ENCODE peak calls at places on chromosome 13, in eight cellular contexts. Y is HCT116, P is A673, I is tibial artery, O is Peyer's patch, W is IMR-90, F is DND-41, U is neuronal stem cell. X is an unnamed sample. For H3K4me1, the result is how much of the 10 kb centered on the place peaks cover.

GRCh38 chr13:67829641-67830040 is 599.5 kb upstream of the PCDH9 start:
- DNase-seq in Y (no peak), P (no peak), I (no peak), O (no peak), W (no peak), F (no peak), U (no peak), X (no peak)

GRCh38 chr13:67123165-67123564 is 107.0 kb downstream of the PCDH9 start:
- DNase-seq in Y (no peak), P (no peak), I (no peak), O (no peak), W (no peak), F (peak), U (no peak), X (no peak)

GRCh38 chr13:25463496-25463895 is 91.7 kb downstream of the ATP8A2 start:
- DNase-seq in Y (no peak), P (no peak), I (no peak), O (no peak), W (peak), F (no peak), U (no peak), X (no peak)

GRCh38 chr13:36344886-36345437 is 1.2 kb downstream of the SPART start:
- DNase-seq in Y (no peak), P (peak), I (no peak), O (no peak), W (no peak), F (no peak), U (no peak), X (no peak)

GRCh38 chr13:51612867-51613266 is 28.6 kb downstream of the WDFY2 start:
- DNase-seq in Y (no peak), P (no peak), I (no peak), O (no peak), W (no peak), F (no peak), U (no peak), X (no peak)

GRCh38 chr13:65789815-65790214 is 1440.3 kb downstream of the PCDH9 start:
- DNase-seq in Y (no peak), P (no peak), I (no peak), O (no peak), W (peak), F (no peak), U (no peak), X (no peak)

GRCh38 chr13:97332725-97333124 is 101.2 kb upstream of the RAP2A start:
- DNase-seq in Y (no peak), P (no peak), I (no peak), O (no peak), W (no peak), F (no peak), U (no peak), X (no peak)

GRCh38 chr13:20446900-20447299 is 78.8 kb downstream of the CRYL1 start:
- DNase-seq in Y (no peak), P (no peak), I (no peak), O (no peak), W (no peak), F (no peak), U (no peak), X (no peak)

GRCh38 chr13:25571237-25571636 is 199.5 kb downstream of the ATP8A2 start:
- DNase-seq in Y (no peak), P (no peak), I (no peak), O (no peak), W (no peak), F (no peak), U (no peak), X (no peak)

GRCh38 chr13:77832339-77833100 is 86.1 kb downstream of the EDNRB start:
- DNase-seq in Y (no peak), P (peak), I (no peak), O (no peak), W (peak), F (no peak), U (no peak), X (no peak)

GRCh38 chr13:113820813-113821651 is 42.8 kb downstream of the GAS6 start:
- DNase-seq in Y (no peak), P (peak), I (peak), O (no peak), W (peak), F (no peak), U (no peak), X (peak)

GRCh38 chr13:41268764-41269163 is 5.4 kb upstream of the MTRF1 start:
- DNase-seq in Y (peak), P (peak), I (no peak), O (no peak), W (peak), F (no peak), U (peak), X (no peak)

GRCh38 chr13:100473087-100473486 is 115.5 kb downstream of the GGACT start:
- DNase-seq in Y (no peak), P (no peak), I (no peak), O (no peak), W (no peak), F (no peak), U (peak), X (no peak)

GRCh38 chr13:113937073-113937472 is 36.8 kb downstream of the C13orf46 start:
- DNase-seq in Y (no peak), P (no peak), I (peak), O (peak), W (no peak), F (no peak), U (no peak), X (no peak)

GRCh38 chr13:98775844-98776598 is 23.5 kb upstream of the SLC15A1 start:
- DNase-seq in Y (peak), P (no peak), I (no peak), O (peak), W (peak), F (no peak), U (no peak), X (no peak)

GRCh38 chr13:102854675-102855074 is 8.8 kb downstream of the ERCC5 start:
- DNase-seq in Y (no peak), P (no peak), I (no peak), O (no peak), W (no peak), F (peak), U (no peak), X (no peak)

GRCh38 chr13:112032186-112032835 is 34.6 kb upstream of the SOX1 start:
- DNase-seq in Y (no peak), P (no peak), I (no peak), O (no peak), W (peak), F (no peak), U (no peak), X (no peak)

GRCh38 chr13:23578411-23579071 is 8.3 kb downstream of the TNFRSF19 start:
- DNase-seq in Y (no peak), P (peak), I (peak), O (peak), W (peak), F (no peak), U (no peak), X (peak)

GRCh38 chr13:112979406-112979902 is 10.4 kb downstream of the MCF2L start:
- DNase-seq in Y (no peak), P (no peak), I (no peak), O (no peak), W (no peak), F (no peak), U (no peak), X (no peak)

GRCh38 chr13:109592776-109593175 is 193.6 kb downstream of the IRS2 start:
- DNase-seq in Y (no peak), P (no peak), I (no peak), O (no peak), W (no peak), F (no peak), U (no peak), X (no peak)

GRCh38 chr13:110005563-110005962 is 219.2 kb upstream of the IRS2 start:
- DNase-seq in Y (no peak), P (no peak), I (no peak), O (no peak), W (no peak), F (no peak), U (no peak), X (no peak)

DNA sequence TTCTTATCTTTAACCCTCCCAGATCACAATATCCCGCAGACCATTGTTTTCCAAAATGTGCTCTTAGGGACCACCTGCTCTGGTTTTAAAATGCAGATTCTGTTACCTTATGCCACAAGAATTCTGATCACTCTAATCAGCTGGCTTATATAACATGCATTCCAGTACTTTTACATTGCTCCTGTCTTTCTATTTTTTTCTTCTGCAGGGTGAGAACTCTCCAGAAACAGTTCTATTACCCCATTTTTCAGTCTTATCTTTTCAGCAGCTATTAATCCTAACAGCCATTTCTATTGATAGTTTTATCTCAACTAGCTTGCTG is 2.8 kb downstream of the ITM2B start:
- DNase-seq in Y (no peak), P (no peak), I (no peak), O (no peak), W (no peak), F (no peak), U (no peak), X (no peak)
- H3K27ac ChIP-seq in Y (no peak), P (peak), I (peak), O (peak), W (no peak), F (peak), U (no peak), X (peak)

GRCh38 chr13:27665333-27665732 is 43.6 kb downstream of the POLR1D start:
- DNase-seq in Y (no peak), P (no peak), I (no peak), O (no peak), W (peak), F (no peak), U (no peak), X (no peak)

GRCh38 chr13:27663947-27664346 is 42.3 kb downstream of the POLR1D start:
- DNase-seq in Y (no peak), P (no peak), I (no peak), O (no peak), W (no peak), F (no peak), U (no peak), X (no peak)

GRCh38 chr13:27667946-27668345 is 46.3 kb downstream of the POLR1D start:
- DNase-seq in Y (no peak), P (no peak), I (no peak), O (no peak), W (no peak), F (peak), U (no peak), X (no peak)

GRCh38 chr13:27666951-27667350 is 45.3 kb downstream of the POLR1D start:
- DNase-seq in Y (no peak), P (no peak), I (no peak), O (no peak), W (no peak), F (no peak), U (no peak), X (no peak)

DNA sequence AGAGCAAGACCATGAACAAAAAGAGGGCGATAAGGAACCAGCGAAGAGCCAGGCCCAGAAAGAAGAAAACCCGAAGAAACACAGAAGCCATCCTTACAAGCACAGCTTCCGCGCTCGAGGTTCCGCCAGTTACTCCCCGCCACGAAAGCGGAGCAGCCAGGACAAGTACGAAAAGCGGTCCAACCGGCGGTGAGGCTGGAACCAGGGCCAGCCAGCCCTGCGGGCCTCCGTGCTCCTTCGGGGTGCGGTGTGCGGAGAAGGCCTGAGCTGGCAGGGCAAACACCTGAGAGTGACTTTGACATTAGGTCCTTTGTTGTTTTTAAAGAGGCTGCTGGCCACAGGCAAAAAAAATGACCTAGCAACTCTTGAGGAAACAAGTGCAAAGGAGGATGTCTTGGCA is 44.1 kb downstream of the POLR1D start:
- DNase-seq in Y (no peak), P (no peak), I (no peak), O (no peak), W (no peak), F (no peak), U (no peak), X (no peak)
- H3K4me1 ChIP-seq in Y (under half), P (under half), I (under half), O (under half), W (under half), F (under half), U (under half), X (under half)

DNA sequence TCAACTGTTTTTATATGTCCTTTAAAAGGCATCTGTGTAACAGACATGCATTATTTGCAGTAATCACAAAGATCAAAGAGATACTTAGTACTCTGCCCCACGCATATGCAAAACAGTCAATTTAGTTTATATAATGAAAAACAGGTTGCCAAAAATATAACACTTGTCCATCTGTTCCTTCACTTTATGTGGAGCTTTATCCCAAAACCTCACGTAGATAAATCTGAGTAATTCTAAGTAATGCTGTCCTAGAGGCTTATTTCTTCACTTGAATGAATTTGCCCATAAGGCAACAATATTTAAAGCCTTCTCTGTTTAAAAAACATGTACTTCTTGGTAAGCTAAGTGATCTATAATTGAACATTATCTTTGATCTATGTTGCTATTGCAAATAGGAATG is 20.3 kb upstream of the SLITRK6 start:
- DNase-seq in Y (no peak), P (no peak), I (no peak), O (no peak), W (no peak), F (no peak), U (no peak), X (no peak)
- H3K4me3 ChIP-seq in Y (no peak), P (no peak), I (no peak), O (no peak), W (no peak), F (no peak), U (no peak), X (no peak)

GRCh38 chr13:94722596-94722995 is 10.3 kb upstream of the SOX21 start:
- DNase-seq in Y (no peak), P (no peak), I (no peak), O (no peak), W (no peak), F (no peak), U (no peak), X (no peak)
- H3K27ac ChIP-seq in Y (no peak), P (no peak), I (no peak), O (no peak), W (no peak), F (no peak), U (no peak), X (no peak)

GRCh38 chr13:45337395-45337794 is 3.6 kb downstream of the TPT1 start:
- DNase-seq in Y (no peak), P (no peak), I (no peak), O (no peak), W (no peak), F (no peak), U (no peak), X (no peak)

GRCh38 chr13:45339867-45340266 is 1.1 kb downstream of the TPT1 start:
- DNase-seq in Y (no peak), P (no peak), I (no peak), O (no peak), W (no peak), F (no peak), U (no peak), X (no peak)

GRCh38 chr13:45339399-45339798 is 1.6 kb downstream of the TPT1 start:
- DNase-seq in Y (no peak), P (no peak), I (no peak), O (no peak), W (no peak), F (no peak), U (no peak), X (no peak)

GRCh38 chr13:45336025-45336800 is 4.8 kb downstream of the TPT1 start:
- DNase-seq in Y (no peak), P (no peak), I (no peak), O (no peak), W (no peak), F (no peak), U (no peak), X (no peak)

GRCh38 chr13:45337803-45338202 is 3.2 kb downstream of the TPT1 start:
- DNase-seq in Y (no peak), P (no peak), I (no peak), O (no peak), W (no peak), F (no peak), U (no peak), X (no peak)
- H3K4me1 ChIP-seq in Y (half or more), P (half or more), I (half or more), O (under half), W (under half), F (half or more), U (under half), X (under half)

GRCh38 chr13:46553521-46553885 is 533 bp downstream of the LRCH1 start:
- DNase-seq in Y (no peak), P (no peak), I (peak), O (no peak), W (no peak), F (no peak), U (no peak), X (no peak)

GRCh38 chr13:46552888-46553520 is at the start of gene LRCH1:
- DNase-seq in Y (peak), P (peak), I (peak), O (peak), W (peak), F (peak), U (peak), X (peak)

GRCh38 chr13:46550822-46551221 is 2.1 kb upstream of the LRCH1 start:
- DNase-seq in Y (no peak), P (no peak), I (no peak), O (no peak), W (no peak), F (no peak), U (no peak), X (no peak)

GRCh38 chr13:46552302-46552680 is 679 bp upstream of the LRCH1 start:
- DNase-seq in Y (no peak), P (peak), I (no peak), O (no peak), W (no peak), F (no peak), U (no peak), X (no peak)

GRCh38 chr13:46551410-46552301 is 1.3 kb upstream of the LRCH1 start:
- DNase-seq in Y (peak), P (peak), I (peak), O (peak), W (peak), F (peak), U (peak), X (peak)
- H3K4me3 ChIP-seq in Y (peak), P (peak), I (peak), O (peak), W (no peak), F (no peak), U (peak), X (peak)

GRCh38 chr13:76029088-76029487 is 393.0 kb downstream of the LMO7 start:
- DNase-seq in Y (no peak), P (no peak), I (no peak), O (no peak), W (no peak), F (no peak), U (no peak), X (no peak)
- H3K27ac ChIP-seq in Y (no peak), P (no peak), I (no peak), O (no peak), W (no peak), F (no peak), U (no peak), X (no peak)

GRCh38 chr13:62760724-62761123 is 1345.1 kb upstream of the PCDH20 start:
- DNase-seq in Y (no peak), P (no peak), I (no peak), O (no peak), W (no peak), F (no peak), U (no peak), X (no peak)
- H3K4me1 ChIP-seq in Y (under half), P (under half), I (under half), O (under half), W (under half), F (under half), U (under half), X (under half)

DNA sequence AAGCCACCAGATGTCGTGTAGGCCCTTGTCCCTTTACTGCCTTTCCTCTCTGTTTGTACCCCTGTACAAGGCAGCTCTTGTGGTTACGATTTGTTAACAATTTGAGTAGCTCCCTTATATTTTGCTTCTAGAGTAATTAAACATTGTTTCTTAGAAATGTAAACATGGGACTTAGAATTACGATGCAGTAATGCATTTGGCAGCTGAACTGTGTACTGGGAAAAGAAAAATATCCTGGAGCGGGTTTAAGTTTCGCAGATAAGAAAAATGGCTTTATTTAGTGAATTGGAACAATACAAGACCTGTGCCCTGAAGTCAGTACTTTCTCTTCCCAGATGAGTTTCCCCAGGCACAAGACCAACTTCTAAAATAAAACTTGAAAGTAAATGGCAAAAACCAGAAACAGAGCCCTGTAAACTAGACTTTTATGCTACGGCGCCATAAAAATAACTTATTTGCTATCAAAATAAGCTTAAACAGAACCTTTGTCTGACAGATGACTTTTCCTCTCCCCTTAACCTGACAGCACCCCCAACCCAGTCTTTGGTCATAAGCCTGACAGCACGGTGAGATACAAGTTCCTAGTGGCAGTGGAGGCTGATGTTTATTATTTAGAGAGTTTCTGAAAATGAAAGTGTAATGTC is 63.0 kb downstream of the LRCH1 start:
- DNase-seq in Y (no peak), P (no peak), I (no peak), O (no peak), W (peak), F (no peak), U (no peak), X (no peak)
- H3K4me3 ChIP-seq in Y (no peak), P (no peak), I (peak), O (peak), W (peak), F (no peak), U (no peak), X (no peak)

GRCh38 chr13:26951581-26952177 is 191.1 kb upstream of the GPR12 start:
- DNase-seq in Y (no peak), P (no peak), I (no peak), O (peak), W (no peak), F (no peak), U (no peak), X (no peak)

GRCh38 chr13:26950968-26951367 is 190.4 kb upstream of the GPR12 start:
- DNase-seq in Y (no peak), P (no peak), I (no peak), O (no peak), W (no peak), F (no peak), U (no peak), X (no peak)

GRCh38 chr13:26952551-26953138 is 192.1 kb upstream of the GPR12 start:
- DNase-seq in Y (no peak), P (no peak), I (no peak), O (no peak), W (no peak), F (peak), U (no peak), X (no peak)

GRCh38 chr13:26949701-26950345 is 189.2 kb upstream of the GPR12 start:
- DNase-seq in Y (no peak), P (no peak), I (no peak), O (no peak), W (no peak), F (no peak), U (no peak), X (no peak)

DNA sequence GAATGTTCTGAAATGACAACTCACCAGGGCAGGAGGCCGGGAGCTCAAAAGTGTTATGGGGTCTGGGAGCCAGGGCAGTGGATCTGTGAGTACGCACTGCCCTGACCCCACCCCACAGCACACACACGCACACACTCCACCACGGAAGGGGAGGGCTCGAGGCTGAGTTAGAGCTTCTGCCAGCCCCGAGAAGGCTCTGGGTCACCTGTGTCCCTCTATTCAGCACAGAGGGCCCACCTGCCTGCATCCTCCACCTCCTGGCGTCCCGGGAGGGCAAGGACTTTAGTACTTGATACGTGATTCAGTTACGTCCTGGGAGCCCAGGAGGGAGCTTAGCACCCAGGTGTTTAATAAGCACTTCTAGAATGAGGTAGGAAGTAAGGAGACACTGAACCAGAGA is 190.0 kb upstream of the GPR12 start:
- DNase-seq in Y (no peak), P (no peak), I (no peak), O (peak), W (no peak), F (no peak), U (no peak), X (no peak)
- H3K27ac ChIP-seq in Y (no peak), P (no peak), I (no peak), O (peak), W (no peak), F (no peak), U (no peak), X (no peak)